ENCODE peak calls at places on chromosomes 12 and 14, in seven cellular contexts. A is H54; E is WTC11; C is stimulated activated CD8-positive, alpha-beta memory T cell treated with anti-CD3 and anti-CD28 coated beads, Interleukin-15, amount 100 ng/mL, for 24 hours; Z is vagina; O is HT-29; S is A549. P is an unnamed sample.

GRCh38 chr14:104597576-104597975 is 7.0 kb downstream of the TMEM179 start:
- DNase-seq in E (no peak), Z (no peak), A (no peak), C (no peak), O (no peak), S (no peak), P (no peak)

GRCh38 chr14:77043177-77043983 is 14.9 kb upstream of the IRF2BPL start:
- DNase-seq in S (peak; percentile 49), A (no peak), Z (no peak), E (no peak), C (no peak), O (no peak), P (no peak)

GRCh38 chr12:6034596-6034995 is 89.5 kb upstream of the ANO2 start:
- DNase-seq in E (no peak), O (no peak), C (no peak), Z (no peak), S (no peak), A (no peak), P (no peak)

GRCh38 chr12:109739747-109740693 is 26.4 kb downstream of the FAM222A start:
- DNase-seq in E (peak; percentile 69), A (no peak), Z (no peak), O (no peak), S (no peak), C (no peak), P (no peak)

GRCh38 chr14:53952533-53952932 is 4.1 kb downstream of the BMP4 start:
- DNase-seq in S (no peak), Z (no peak), A (no peak), E (no peak), C (no peak), O (no peak), P (no peak)

GRCh38 chr12:119786539-119786938 is 90.6 kb downstream of the CIT start:
- DNase-seq in C (no peak), A (no peak), E (no peak), O (no peak), Z (no peak), S (no peak), P (no peak)

GRCh38 chr12:95506707-95507523 is 33.0 kb downstream of the METAP2 start:
- DNase-seq in S (no peak), E (no peak), O (no peak), C (no peak), Z (no peak), A (no peak), P (no peak)

GRCh38 chr12:3035171-3035570 is 42.0 kb upstream of the TSPAN9 start:
- DNase-seq in S (no peak), O (no peak), C (no peak), A (no peak), E (no peak), Z (no peak), P (no peak)

GRCh38 chr12:104858611-104859010 is 99.5 kb downstream of the SLC41A2 start:
- DNase-seq in E (no peak), S (no peak), O (no peak), C (no peak), Z (no peak), A (no peak), P (no peak)

GRCh38 chr14:84468153-84468552 is 1061.8 kb upstream of the FLRT2 start:
- DNase-seq in C (no peak), A (no peak), O (peak; percentile 1), E (no peak), Z (no peak), S (no peak), P (no peak)

GRCh38 chr14:91685600-91685999 is 46.3 kb downstream of the CATSPERB start:
- DNase-seq in A (no peak), E (no peak), Z (no peak), S (no peak), C (no peak), O (no peak), P (no peak)

GRCh38 chr14:21191809-21192446 is 36.1 kb upstream of the OR5AU1 start:
- DNase-seq in Z (no peak), O (no peak), C (no peak), A (peak; percentile 58), S (peak; percentile 61), E (peak; percentile 91), P (peak; percentile 76)

GRCh38 chr12:110824342-110824741 is 22.4 kb upstream of the CCDC63 start:
- DNase-seq in A (no peak), S (no peak), O (no peak), E (no peak), Z (no peak), C (no peak), P (no peak)

GRCh38 chr14:54040851-54041250 is 84.2 kb upstream of the BMP4 start:
- DNase-seq in A (no peak), C (no peak), E (no peak), S (no peak), Z (no peak), O (no peak), P (no peak)

GRCh38 chr14:51293926-51294290 is 53.9 kb downstream of the TMX1 start:
- DNase-seq in O (no peak), Z (no peak), C (no peak), A (no peak), E (no peak), S (no peak), P (no peak)

GRCh38 chr12:69836015-69836414 is 11.0 kb downstream of the MYRFL start:
- DNase-seq in Z (no peak), E (no peak), A (no peak), S (no peak), C (no peak), O (no peak), P (no peak)

GRCh38 chr14:102822311-102822863 is 45.1 kb downstream of the TRAF3 start:
- DNase-seq in O (no peak), E (no peak), C (no peak), S (no peak), Z (no peak), A (no peak), P (no peak)

GRCh38 chr14:52790011-52790755 is 1.2 kb downstream of the GNPNAT1 start:
- DNase-seq in E (no peak), Z (no peak), A (no peak), O (peak; percentile 49), C (no peak), S (peak; percentile 15), P (no peak)

GRCh38 chr14:100532154-100532915 is 54.9 kb downstream of the BEGAIN start:
- DNase-seq in E (peak; percentile 7), Z (no peak), S (no peak), A (no peak), C (no peak), O (no peak), P (peak; percentile 24)

GRCh38 chr14:45610303-45610702 is 357.3 kb upstream of the MIS18BP1 start:
- DNase-seq in A (no peak), E (no peak), C (no peak), S (peak; percentile 1), Z (no peak), O (peak; percentile 1), P (no peak)

GRCh38 chr12:88223519-88223918 is 81.4 kb downstream of the TMTC3 start:
- DNase-seq in E (no peak), O (no peak), S (no peak), A (no peak), Z (no peak), C (no peak), P (no peak)

P was measured in lung.